ENCODE peak calls at places on chromosomes 5 and 9, in four cellular contexts. M, V, D and W are unnamed samples.

GRCh38 chr9:98097836-98098235 is 21.2 kb downstream of the TRIM14 start:
- DNase-seq in D (no peak), M (no peak), V (peak), W (no peak)

GRCh38 chr5:126178521-126178920 is 244.7 kb upstream of the GRAMD2B start:
- DNase-seq in V (no peak), D (peak), M (no peak), W (no peak)

GRCh38 chr5:177980776-177981175 is 15.3 kb downstream of the PROP1 start:
- DNase-seq in M (no peak), V (no peak), D (no peak), W (no peak)

GRCh38 chr9:123282343-123283047 is 14.1 kb upstream of the STRBP start:
- DNase-seq in D (no peak), V (no peak), M (no peak), W (no peak)

GRCh38 chr9:115359011-115359780 is 241.2 kb upstream of the TNC start:
- DNase-seq in M (no peak), D (no peak), V (no peak), W (no peak)

GRCh38 chr9:133987455-133987800 is 4.7 kb downstream of the VAV2 start:
- DNase-seq in V (no peak), D (no peak), M (no peak), W (no peak)

GRCh38 chr9:38047301-38048251 is 21.5 kb downstream of the SHB start:
- DNase-seq in M (peak), D (peak), V (peak), W (no peak)

GRCh38 chr9:99173570-99174504 is 47.9 kb downstream of the ALG2 start:
- DNase-seq in V (no peak), D (no peak), M (no peak), W (no peak)

GRCh38 chr9:114002986-114003740 is 74.9 kb downstream of the AMBP start:
- DNase-seq in V (peak), D (no peak), M (no peak), W (no peak)

GRCh38 chr5:108367679-108368334 is 14.1 kb downstream of the FBXL17 start:
- DNase-seq in V (no peak), M (no peak), D (no peak), W (no peak)

GRCh38 chr5:1411099-1411498 is 34.1 kb downstream of the SLC6A3 start:
- DNase-seq in D (no peak), M (no peak), V (no peak), W (no peak)

GRCh38 chr9:16461231-16461840 is 409.1 kb downstream of the BNC2 start:
- DNase-seq in V (no peak), D (no peak), M (no peak), W (no peak)

GRCh38 chr9:91001146-91001611 is 199.6 kb downstream of the SYK start:
- DNase-seq in D (peak), V (no peak), M (no peak), W (no peak)

GRCh38 chr9:133726401-133727276 is 11.5 kb downstream of the SARDH start:
- DNase-seq in V (peak), D (peak), M (peak), W (peak)

GRCh38 chr9:111610149-111610548 is 10.7 kb upstream of the PTGR1 start:
- DNase-seq in M (no peak), V (peak), D (no peak), W (no peak)

GRCh38 chr5:163841-164240 is 27.5 kb upstream of the LRRC14B start:
- DNase-seq in V (peak), M (no peak), D (no peak), W (peak)

GRCh38 chr5:431711-432050 is 11.3 kb upstream of the EXOC3 start:
- DNase-seq in D (no peak), M (no peak), V (no peak), W (no peak)